ENCODE peak calls at places on chromosomes 1 and 21, in six cellular contexts. M is left colon, C is pancreas, F is fibroblast of pulmonary artery, A is iris pigment epithelial cell, S is AML-193. R is an unnamed sample.

GRCh38 chr1:109919271-109919670 is 8.6 kb downstream of the CSF1 start:
- DNase-seq in M (no peak), C (no peak), F (no peak), A (peak; percentile 16), S (no peak), R (no peak)

GRCh38 chr1:15456313-15456954 is at the start of gene CELA2A:
- DNase-seq in M (no peak), C (no peak), F (no peak), A (no peak), S (no peak), R (no peak)

GRCh38 chr1:157671895-157672294 is 28.7 kb downstream of the FCRL3 start:
- DNase-seq in M (no peak), C (no peak), F (no peak), A (no peak), S (no peak), R (no peak)

GRCh38 chr1:226863446-226863845 is 7.0 kb upstream of the PSEN2 start:
- DNase-seq in M (no peak), C (no peak), F (peak; percentile 43), A (peak; percentile 77), S (no peak), R (no peak)

GRCh38 chr21:44902268-44903053 is 18.2 kb downstream of the ITGB2 start:
- DNase-seq in M (no peak), C (no peak), F (no peak), A (no peak), S (no peak), R (no peak)

GRCh38 chr1:24003331-24003972 is 23.3 kb upstream of the SRSF10 start:
- DNase-seq in M (no peak), C (no peak), F (peak; percentile 89), A (peak; percentile 93), S (no peak), R (no peak)

GRCh38 chr1:77220687-77221463 is 1.6 kb upstream of the PIGK start:
- DNase-seq in M (no peak), C (no peak), F (peak; percentile 95), A (peak; percentile 90), S (no peak), R (no peak)

GRCh38 chr21:33155457-33155856 is 74.3 kb upstream of the IFNAR2 start:
- DNase-seq in M (no peak), C (no peak), F (no peak), A (no peak), S (no peak), R (no peak)

GRCh38 chr1:213014642-213015041 is 1.0 kb downstream of the ANGEL2 start:
- DNase-seq in M (no peak), C (no peak), F (peak; percentile 36), A (peak; percentile 47), S (peak; percentile 23), R (peak; percentile 7)

GRCh38 chr1:30888391-30888790 is 20.2 kb downstream of the SDC3 start:
- DNase-seq in M (peak; percentile 79), C (no peak), F (peak; percentile 69), A (peak; percentile 86), S (no peak), R (no peak)

GRCh38 chr1:7407547-7407895 is 363.6 kb upstream of the VAMP3 start:
- DNase-seq in M (no peak), C (peak; percentile 2), F (no peak), A (no peak), S (no peak), R (no peak)

GRCh38 chr1:2857521-2857920 is 56.0 kb upstream of the TTC34 start:
- DNase-seq in M (no peak), C (no peak), F (no peak), A (no peak), S (no peak), R (no peak)

GRCh38 chr21:34909492-34910292 is 139.4 kb downstream of the RUNX1 start:
- DNase-seq in M (no peak), C (no peak), F (no peak), A (no peak), S (peak; percentile 26), R (no peak)

GRCh38 chr1:89941110-89941770 is 53.7 kb upstream of the ZNF326 start:
- DNase-seq in M (no peak), C (no peak), F (no peak), A (no peak), S (peak; percentile 12), R (no peak)

GRCh38 chr1:27676410-27676809 is 4.4 kb upstream of the IFI6 start:
- DNase-seq in M (no peak), C (no peak), F (no peak), A (no peak), S (no peak), R (no peak)

GRCh38 chr1:160399544-160400283 is 650 bp upstream of the VANGL2 start:
- DNase-seq in M (no peak), C (no peak), F (no peak), A (no peak), S (no peak), R (no peak)

GRCh38 chr1:231629132-231629531 is 2.5 kb downstream of the DISC1 start:
- DNase-seq in M (peak; percentile 58), C (no peak), F (peak; percentile 48), A (peak; percentile 64), S (peak; percentile 78), R (no peak)

GRCh38 chr1:84433253-84434080 is 35.2 kb downstream of the DNASE2B start:
- DNase-seq in M (peak; percentile 73), C (peak; percentile 60), F (peak; percentile 90), A (peak; percentile 76), S (peak; percentile 86), R (no peak)

GRCh38 chr1:204503122-204503912 is 8.7 kb upstream of the PIK3C2B start:
- DNase-seq in M (no peak), C (no peak), F (peak; percentile 87), A (peak; percentile 69), S (peak; percentile 77), R (no peak)

GRCh38 chr1:108534748-108535147 is 25.2 kb upstream of the EEIG2 start:
- DNase-seq in M (no peak), C (no peak), F (no peak), A (no peak), S (no peak), R (no peak)

GRCh38 chr1:220431840-220432239 is 96.1 kb upstream of the MARK1 start:
- DNase-seq in M (no peak), C (no peak), F (no peak), A (no peak), S (no peak), R (no peak)

GRCh38 chr1:245858683-245859509 is 648.2 kb downstream of the SMYD3 start:
- DNase-seq in M (no peak), C (no peak), F (peak; percentile 53), A (peak; percentile 53), S (no peak), R (peak; percentile 10)

GRCh38 chr1:41381691-41382530 is 20.7 kb downstream of the FOXO6 start:
- DNase-seq in M (no peak), C (peak; percentile 43), F (peak; percentile 19), A (peak; percentile 8), S (no peak), R (no peak)

GRCh38 chr21:42827588-42827987 is 51.8 kb downstream of the WDR4 start:
- DNase-seq in M (no peak), C (no peak), F (no peak), A (no peak), S (no peak), R (no peak)

R was measured in Caco-2.